ENCODE peak calls at places on chromosomes 4 and X, in ten cellular contexts. X, U, D, L, F, S, R, E, C and A are unnamed samples. For H3K4me1, the result is how much of the 10 kb centered on the place peaks cover.

GRCh38 chrX:110002300-110003166 is at the start of gene TMEM164:
- DNase-seq in X (peak), U (peak), D (peak), L (peak), F (peak), S (peak), R (peak), E (peak), C (peak), A (peak)

GRCh38 chr4:73816814-73817213 is 19.7 kb upstream of the CXCL6 start:
- DNase-seq in X (no peak), U (no peak), D (peak), L (no peak), F (no peak), S (no peak), R (no peak), E (no peak), C (no peak), A (peak)

GRCh38 chrX:45142185-45142584 is 58.5 kb downstream of the DIPK2B start:
- DNase-seq in X (no peak), U (no peak), D (no peak), L (no peak), F (no peak), S (no peak), R (no peak), E (no peak), C (no peak), A (no peak)

GRCh38 chr4:61583696-61584095 is 383.6 kb downstream of the ADGRL3 start:
- DNase-seq in X (no peak), U (no peak), D (no peak), L (no peak), F (no peak), S (no peak), R (peak), E (no peak), C (no peak), A (no peak)

GRCh38 chrX:103631145-103631544 is 2.4 kb downstream of the TCEAL1 start:
- DNase-seq in X (no peak), U (no peak), D (no peak), L (no peak), F (no peak), S (no peak), R (no peak), E (no peak), C (no peak), A (no peak)

GRCh38 chr4:90171491-90171890 is 44.3 kb downstream of the CCSER1 start:
- DNase-seq in X (no peak), U (no peak), D (no peak), L (no peak), F (no peak), S (no peak), R (no peak), E (no peak), C (no peak), A (no peak)

GRCh38 chr4:170978990-170979389 is 834.2 kb upstream of the GALNTL6 start:
- DNase-seq in X (no peak), U (no peak), D (no peak), L (no peak), F (no peak), S (no peak), R (peak), E (no peak), C (no peak), A (no peak)

GRCh38 chr4:62014982-62015739 is 815.0 kb downstream of the ADGRL3 start:
- DNase-seq in X (no peak), U (no peak), D (no peak), L (no peak), F (no peak), S (no peak), R (no peak), E (no peak), C (no peak), A (no peak)

GRCh38 chrX:94722578-94722977 is 1048.6 kb downstream of the FAM133A start:
- DNase-seq in X (no peak), U (no peak), D (no peak), L (no peak), F (no peak), S (no peak), R (no peak), E (no peak), C (no peak), A (no peak)

GRCh38 chr4:168713193-168713592 is 216.3 kb downstream of the PALLD start:
- DNase-seq in X (no peak), U (no peak), D (no peak), L (no peak), F (no peak), S (no peak), R (no peak), E (no peak), C (peak), A (no peak)

GRCh38 chrX:11970935-11971334 is 167.3 kb upstream of the FRMPD4 start:
- DNase-seq in X (no peak), U (no peak), D (no peak), L (no peak), F (no peak), S (no peak), R (no peak), E (no peak), C (no peak), A (no peak)

GRCh38 chrX:102835504-102836146 is 101.4 kb upstream of the RAB40AL start:
- DNase-seq in X (peak), U (no peak), D (peak), L (no peak), F (no peak), S (no peak), R (peak), E (no peak), C (peak), A (no peak)

GRCh38 chr4:139223682-139224317 is 46.8 kb upstream of the ELF2 start:
- DNase-seq in X (peak), U (no peak), D (peak), L (no peak), F (no peak), S (no peak), R (no peak), E (no peak), C (no peak), A (peak)

GRCh38 chr4:9924750-9925149 is 96.5 kb downstream of the SLC2A9 start:
- DNase-seq in X (no peak), U (no peak), D (no peak), L (no peak), F (no peak), S (no peak), R (no peak), E (no peak), C (no peak), A (no peak)

GRCh38 chr4:46793036-46793435 is 116.0 kb downstream of the COX7B2 start:
- DNase-seq in X (no peak), U (no peak), D (no peak), L (no peak), F (no peak), S (no peak), R (peak), E (no peak), C (no peak), A (no peak)

GRCh38 chr4:6052679-6053078 is 34.4 kb upstream of the C4orf50 start:
- DNase-seq in X (no peak), U (no peak), D (no peak), L (no peak), F (no peak), S (peak), R (peak), E (no peak), C (no peak), A (no peak)

GRCh38 chr4:185020863-185021761 is 2.8 kb downstream of the HELT start:
- DNase-seq in X (no peak), U (no peak), D (no peak), L (no peak), F (no peak), S (no peak), R (no peak), E (no peak), C (no peak), A (no peak)

GRCh38 chr4:70681730-70682129 is 6.6 kb upstream of the UTP3 start:
- DNase-seq in X (no peak), U (no peak), D (no peak), L (no peak), F (no peak), S (no peak), R (no peak), E (no peak), C (no peak), A (no peak)

GRCh38 chr4:99808260-99808857 is 8.3 kb upstream of the DAPP1 start:
- DNase-seq in X (peak), U (peak), D (peak), L (peak), F (no peak), S (peak), R (peak), E (peak), C (peak), A (peak)

DNA sequence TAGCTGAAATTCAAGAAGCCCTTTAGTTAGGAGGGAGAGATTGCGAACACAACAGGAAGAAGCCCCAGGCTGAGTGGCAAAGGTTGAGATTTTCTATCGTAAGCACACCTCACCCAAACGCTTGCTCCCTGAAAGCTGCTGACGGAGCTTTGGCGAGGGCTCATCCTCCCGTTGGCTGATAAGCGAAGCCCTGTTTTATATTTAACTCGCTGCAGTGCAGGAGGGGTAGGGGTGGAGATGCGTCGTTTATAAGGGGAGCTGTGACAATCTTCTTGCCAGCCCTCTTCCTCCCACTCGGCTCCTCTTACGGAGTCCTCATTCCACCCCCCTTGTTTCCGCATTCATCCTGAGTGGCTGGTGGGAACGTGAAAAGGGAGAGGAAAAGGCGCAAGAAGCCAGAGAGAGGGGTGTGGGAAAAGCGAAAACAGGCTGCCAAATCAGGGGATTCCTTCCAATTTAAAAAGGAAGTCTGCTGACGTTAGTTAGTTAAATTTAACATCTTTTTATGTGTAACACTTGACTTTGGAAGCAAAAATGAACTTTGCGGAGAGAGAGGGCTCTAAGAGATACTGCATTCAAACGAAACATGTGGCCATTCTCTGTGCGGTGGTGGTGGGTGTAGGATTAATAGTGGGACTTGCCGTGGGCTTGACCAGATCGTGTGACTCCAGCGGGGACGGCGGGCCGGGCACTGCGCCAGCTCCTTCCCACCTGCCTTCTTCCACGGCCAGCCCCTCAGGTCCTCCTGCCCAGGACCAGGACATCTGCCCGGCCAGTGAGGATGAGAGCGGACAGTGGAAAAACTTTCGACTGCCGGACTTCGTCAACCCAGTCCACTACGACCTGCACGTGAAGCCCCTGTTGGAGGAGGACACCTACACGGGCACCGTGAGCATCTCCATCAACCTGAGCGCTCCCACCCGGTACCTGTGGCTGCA is at the start of gene ENPEP:
- DNase-seq in X (no peak), U (peak), D (no peak), L (no peak), F (peak), S (no peak), R (peak), E (no peak), C (peak), A (peak)
- H3K4me3 ChIP-seq in X (peak), U (peak), D (no peak), L (no peak), F (no peak), S (peak), R (no peak), E (peak), C (no peak), A (peak)

GRCh38 chrX:39850630-39851152 is 247.1 kb downstream of the BCOR start:
- DNase-seq in X (no peak), U (no peak), D (no peak), L (no peak), F (no peak), S (no peak), R (peak), E (no peak), C (no peak), A (no peak)
- H3K4me1 ChIP-seq in X (under half), U (under half), D (under half), L (under half), F (under half), S (under half), R (under half), E (under half), C (under half), A (under half)

GRCh38 chr4:117660668-117661067 is 373.6 kb upstream of the NDST3 start:
- DNase-seq in X (no peak), U (no peak), D (no peak), L (no peak), F (no peak), S (no peak), R (peak), E (no peak), C (no peak), A (no peak)
- H3K4me3 ChIP-seq in X (no peak), U (no peak), D (no peak), L (no peak), F (no peak), S (no peak), R (no peak), E (no peak), C (no peak), A (no peak)

DNA sequence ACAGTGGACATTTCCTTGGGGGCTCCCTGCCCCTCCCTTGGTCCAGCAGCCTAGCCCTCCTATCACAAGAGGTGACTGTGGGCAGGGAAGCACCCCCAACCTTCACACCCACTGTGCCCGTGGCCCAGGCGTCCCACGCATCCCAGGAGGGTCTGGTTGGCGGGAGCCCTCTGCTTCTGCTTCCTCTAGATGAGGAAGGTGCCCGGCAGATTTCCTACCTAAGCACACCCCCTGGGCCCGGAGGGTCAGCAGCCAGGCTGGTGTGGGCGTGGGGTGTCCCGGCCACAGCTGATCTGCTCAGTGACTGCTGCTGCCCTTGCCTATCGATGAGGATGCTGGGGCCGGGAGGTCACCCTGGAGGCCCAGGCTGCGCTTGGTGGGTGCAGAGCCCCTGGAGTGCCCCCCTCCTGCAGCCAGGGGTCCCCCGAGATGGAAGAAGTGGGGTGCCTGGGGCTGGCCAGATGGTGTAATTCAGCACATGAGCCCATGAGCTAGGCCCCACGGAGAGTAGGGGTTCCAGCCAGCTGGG is 12.2 kb downstream of the SH3BP2 start:
- DNase-seq in X (no peak), U (peak), D (no peak), L (no peak), F (peak), S (no peak), R (no peak), E (no peak), C (no peak), A (peak)
- H3K4me1 ChIP-seq in X (under half), U (under half), D (under half), L (under half), F (half or more), S (half or more), R (under half), E (under half), C (under half), A (under half)